ENCODE peak calls at places on chromosomes 4 and X, in nine cellular contexts. Q, T, F, V, H, B, N, C and D are unnamed samples.

GRCh38 chrX:154096140-154097002 is 1.1 kb downstream of the MECP2 start:
- DNase-seq in Q (no peak), N (no peak), T (peak), B (no peak), V (no peak), F (no peak), H (peak), C (no peak), D (peak)

GRCh38 chr4:124710253-124710849 is 2.2 kb downstream of the ANKRD50 start:
- DNase-seq in V (no peak), N (no peak), C (peak), B (no peak), Q (no peak), T (peak), H (no peak), F (no peak), D (peak)

GRCh38 chrX:147550217-147550616 is 361.5 kb upstream of the FMR1 start:
- DNase-seq in C (no peak), T (no peak), V (peak), F (no peak), H (peak), Q (peak), N (peak), B (no peak), D (peak)

GRCh38 chr4:102569200-102569599 is 68.0 kb downstream of the NFKB1 start:
- DNase-seq in F (no peak), N (no peak), C (no peak), V (no peak), Q (no peak), B (no peak), T (peak), H (no peak), D (no peak)

GRCh38 chr4:97987019-97987648 is 156.1 kb downstream of the STPG2 start:
- DNase-seq in T (peak), Q (peak), N (peak), F (no peak), V (no peak), C (peak), H (peak), B (no peak), D (peak)

GRCh38 chr4:11741190-11741652 is 312.5 kb upstream of the HS3ST1 start:
- DNase-seq in F (no peak), Q (no peak), B (no peak), H (no peak), T (peak), C (peak), V (no peak), N (no peak), D (peak)

GRCh38 chr4:61723492-61723891 is 523.4 kb downstream of the ADGRL3 start:
- DNase-seq in T (no peak), C (no peak), V (no peak), Q (no peak), F (no peak), N (peak), B (no peak), H (no peak), D (no peak)

GRCh38 chr4:1759818-1760223 is 33.3 kb upstream of the FGFR3 start:
- DNase-seq in V (no peak), C (no peak), B (no peak), N (no peak), H (no peak), T (no peak), Q (no peak), F (no peak), D (no peak)

GRCh38 chrX:63466690-63467089 is 115.6 kb upstream of the SPIN4 start:
- DNase-seq in T (no peak), H (no peak), F (no peak), C (no peak), V (no peak), B (no peak), Q (no peak), N (peak), D (no peak)

GRCh38 chr4:125985856-125986255 is 671.1 kb downstream of the FAT4 start:
- DNase-seq in F (peak), T (peak), Q (no peak), B (peak), N (peak), H (no peak), V (no peak), C (no peak), D (no peak)

GRCh38 chrX:135509885-135510284 is 10.6 kb upstream of the INTS6L start:
- DNase-seq in V (no peak), N (no peak), B (no peak), C (no peak), F (no peak), T (no peak), Q (no peak), H (no peak), D (no peak)

GRCh38 chr4:111410571-111410970 is 734.7 kb upstream of the FAM241A start:
- DNase-seq in N (no peak), F (no peak), Q (no peak), B (no peak), H (no peak), C (no peak), V (no peak), T (no peak), D (no peak)

GRCh38 chr4:111400736-111401135 is 744.5 kb upstream of the FAM241A start:
- DNase-seq in N (no peak), H (no peak), F (no peak), Q (no peak), B (no peak), V (no peak), T (peak), C (peak), D (peak)

GRCh38 chr4:111404673-111405072 is 740.6 kb upstream of the FAM241A start:
- DNase-seq in T (no peak), Q (no peak), N (no peak), C (no peak), H (no peak), V (no peak), B (no peak), F (no peak), D (no peak)

GRCh38 chr4:111406036-111406435 is 739.2 kb upstream of the FAM241A start:
- DNase-seq in N (no peak), T (no peak), Q (no peak), H (no peak), F (no peak), B (no peak), C (no peak), V (no peak), D (no peak)
- H2AFZ ChIP-seq in N (peak), T (no peak), Q (no peak), H (no peak), F (no peak), B (no peak), C (no peak), V (no peak), D (no peak)

GRCh38 chr4:24644983-24645764 is 60.8 kb upstream of the DHX15 start:
- DNase-seq in H (no peak), T (peak), N (no peak), C (no peak), V (no peak), B (no peak), Q (no peak), F (no peak), D (peak)
- H3K4me2 ChIP-seq in H (no peak), T (peak), N (no peak), C (no peak), V (no peak), B (no peak), Q (no peak), F (no peak), D (peak)

DNA sequence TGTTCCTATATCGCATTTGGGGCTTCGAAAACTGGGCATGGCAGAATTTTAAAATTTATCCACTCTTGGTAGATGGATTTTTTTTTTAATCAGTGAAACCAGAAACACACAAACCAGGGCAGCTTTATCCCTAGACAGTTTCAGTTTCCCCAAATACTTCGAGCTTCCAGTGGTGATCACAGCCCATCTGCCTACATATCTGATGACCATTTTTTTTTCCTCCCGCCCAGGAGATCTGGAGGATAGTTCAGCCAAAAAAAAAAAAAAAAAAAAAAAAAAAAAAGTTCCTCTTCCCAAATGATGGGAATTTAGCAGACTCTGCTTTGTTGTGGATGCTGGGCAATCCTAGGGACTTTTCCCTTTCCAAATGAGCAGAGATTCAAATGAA is 1.0 kb upstream of the TBC1D9 start:
- DNase-seq in N (no peak), T (no peak), H (no peak), V (no peak), F (no peak), C (no peak), B (no peak), Q (no peak), D (no peak)
- H2AFZ ChIP-seq in N (no peak), T (no peak), H (no peak), V (peak), F (no peak), C (no peak), B (no peak), Q (no peak), D (peak)

GRCh38 chrX:103361798-103362197 is 5.5 kb downstream of the TCEAL9 start:
- DNase-seq in H (peak), T (no peak), C (peak), F (no peak), N (no peak), Q (no peak), B (no peak), V (no peak), D (no peak)

GRCh38 chrX:103360092-103360491 is 3.8 kb downstream of the TCEAL9 start:
- DNase-seq in T (no peak), F (no peak), C (peak), B (no peak), Q (no peak), H (no peak), N (no peak), V (no peak), D (no peak)

GRCh38 chrX:103362504-103362903 is 6.2 kb downstream of the TCEAL9 start:
- DNase-seq in C (peak), V (no peak), H (peak), B (no peak), F (no peak), N (peak), Q (no peak), T (peak), D (peak)

GRCh38 chrX:103360916-103361315 is 4.6 kb downstream of the TCEAL9 start:
- DNase-seq in Q (no peak), N (no peak), C (peak), V (no peak), B (no peak), F (no peak), H (no peak), T (no peak), D (no peak)

GRCh38 chrX:103363046-103363445 is 6.7 kb downstream of the TCEAL9 start:
- DNase-seq in C (no peak), F (no peak), N (no peak), H (no peak), Q (no peak), B (no peak), T (no peak), V (no peak), D (no peak)
- H3K4me2 ChIP-seq in C (no peak), F (no peak), N (no peak), H (no peak), Q (no peak), B (no peak), T (no peak), V (no peak), D (no peak)

DNA sequence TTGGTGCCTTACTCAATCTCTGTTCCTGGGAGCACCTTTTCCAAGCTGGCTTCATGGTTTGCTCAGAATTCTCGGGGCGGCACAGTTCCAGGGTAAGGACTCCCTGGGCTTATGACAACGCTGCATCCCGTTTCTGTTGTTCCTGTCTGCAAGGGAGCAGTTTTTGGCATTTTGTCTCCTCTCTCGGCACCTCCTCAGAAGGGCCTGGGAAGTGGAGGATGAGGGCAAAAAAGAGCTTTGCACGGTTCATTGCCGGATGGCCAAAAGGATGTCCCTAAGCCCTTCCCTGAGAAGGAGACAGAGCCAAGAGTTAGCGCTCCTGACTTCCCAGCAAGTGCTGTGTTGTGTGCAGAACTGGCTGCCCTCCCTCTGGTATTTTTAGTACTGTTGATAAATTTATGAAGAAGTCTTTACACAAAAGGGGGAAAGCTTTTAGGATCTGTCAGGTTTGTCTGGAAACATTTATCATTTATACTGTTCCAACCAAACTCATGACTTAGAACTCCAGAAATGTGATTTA is 13.4 kb downstream of the SRD5A3 start:
- DNase-seq in Q (no peak), F (no peak), N (no peak), V (no peak), T (peak), B (no peak), H (no peak), C (no peak), D (no peak)
- H2AFZ ChIP-seq in Q (peak), F (no peak), N (no peak), V (no peak), T (no peak), B (no peak), H (no peak), C (no peak), D (no peak)

GRCh38 chrX:34875204-34875603 is 67.4 kb upstream of the FAM47B start:
- DNase-seq in V (no peak), T (peak), H (no peak), B (no peak), Q (no peak), N (no peak), C (peak), F (no peak), D (peak)
- H3K4me2 ChIP-seq in V (no peak), T (peak), H (no peak), B (no peak), Q (no peak), N (no peak), C (no peak), F (no peak), D (peak)

GRCh38 chrX:9466115-9466495 is 1.2 kb downstream of the TBL1X start:
- DNase-seq in V (no peak), Q (peak), H (no peak), C (peak), N (peak), B (no peak), T (peak), F (no peak), D (peak)

GRCh38 chrX:9464435-9465371 is at the start of gene TBL1X:
- DNase-seq in Q (peak), N (peak), B (no peak), C (peak), T (peak), H (peak), V (peak), F (no peak), D (peak)

GRCh38 chrX:9467181-9467580 is 2.3 kb downstream of the TBL1X start:
- DNase-seq in N (no peak), C (no peak), V (no peak), B (no peak), Q (no peak), F (no peak), H (no peak), T (no peak), D (no peak)

GRCh38 chrX:9466711-9467110 is 1.9 kb downstream of the TBL1X start:
- DNase-seq in Q (no peak), B (no peak), C (no peak), N (no peak), T (no peak), H (no peak), F (no peak), V (no peak), D (peak)

GRCh38 chrX:9465380-9466114 is 689 bp downstream of the TBL1X start:
- DNase-seq in H (no peak), N (peak), B (no peak), C (peak), T (peak), V (no peak), Q (peak), F (no peak), D (no peak)
- H2AFZ ChIP-seq in H (no peak), N (no peak), B (no peak), C (peak), T (no peak), V (peak), Q (no peak), F (peak), D (no peak)

GRCh38 chr4:152937535-152938236 is 1.6 kb downstream of the FHDC1 start:
- DNase-seq in B (no peak), T (peak), F (no peak), V (peak), Q (no peak), H (no peak), C (peak), N (peak), D (no peak)

GRCh38 chr4:152937280-152937534 is 1.1 kb downstream of the FHDC1 start:
- DNase-seq in Q (no peak), V (no peak), B (no peak), N (no peak), F (no peak), C (no peak), H (no peak), T (no peak), D (no peak)

GRCh38 chr4:152936446-152937279 is 540 bp downstream of the FHDC1 start:
- DNase-seq in V (peak), Q (no peak), T (peak), C (peak), N (peak), F (no peak), H (no peak), B (no peak), D (peak)

GRCh38 chr4:152935661-152936445 is at the start of gene FHDC1:
- DNase-seq in N (peak), B (no peak), F (no peak), Q (no peak), H (no peak), V (peak), T (peak), C (no peak), D (peak)

DNA sequence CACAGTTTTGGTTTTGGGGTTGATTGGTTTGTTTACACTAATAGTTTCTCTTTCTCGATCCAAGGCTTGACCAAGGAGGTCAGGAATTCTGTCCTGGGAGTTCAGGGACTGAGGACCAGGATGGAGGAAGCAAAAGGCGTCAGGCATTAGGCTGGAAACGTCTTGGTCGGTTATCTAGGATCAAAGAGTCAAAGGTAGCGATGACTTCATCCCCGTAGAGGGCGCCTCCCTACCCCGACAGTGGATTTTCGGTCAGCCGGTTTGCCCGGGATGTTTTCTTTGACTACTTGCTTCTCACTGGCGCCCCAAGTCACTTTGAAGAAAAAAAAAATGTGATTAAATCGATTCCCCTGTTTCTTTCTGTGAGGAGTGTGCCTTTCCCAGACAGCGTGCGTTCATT is 985 bp upstream of the FHDC1 start:
- DNase-seq in C (no peak), V (peak), T (no peak), Q (no peak), H (no peak), B (no peak), F (no peak), N (peak), D (peak)
- H3K4me2 ChIP-seq in C (no peak), V (peak), T (no peak), Q (no peak), H (peak), B (peak), F (peak), N (peak), D (peak)

GRCh38 chr4:181770971-181771370 is 472.2 kb upstream of the TENM3 start:
- DNase-seq in F (no peak), C (no peak), T (peak), B (no peak), H (no peak), V (no peak), Q (no peak), N (no peak), D (no peak)

GRCh38 chr4:181760560-181760959 is 482.6 kb upstream of the TENM3 start:
- DNase-seq in C (no peak), B (no peak), Q (no peak), H (no peak), N (no peak), V (no peak), F (no peak), T (no peak), D (no peak)

GRCh38 chr4:181761130-181761529 is 482.1 kb upstream of the TENM3 start:
- DNase-seq in B (no peak), Q (no peak), V (no peak), H (no peak), C (no peak), N (no peak), F (no peak), T (peak), D (no peak)

DNA sequence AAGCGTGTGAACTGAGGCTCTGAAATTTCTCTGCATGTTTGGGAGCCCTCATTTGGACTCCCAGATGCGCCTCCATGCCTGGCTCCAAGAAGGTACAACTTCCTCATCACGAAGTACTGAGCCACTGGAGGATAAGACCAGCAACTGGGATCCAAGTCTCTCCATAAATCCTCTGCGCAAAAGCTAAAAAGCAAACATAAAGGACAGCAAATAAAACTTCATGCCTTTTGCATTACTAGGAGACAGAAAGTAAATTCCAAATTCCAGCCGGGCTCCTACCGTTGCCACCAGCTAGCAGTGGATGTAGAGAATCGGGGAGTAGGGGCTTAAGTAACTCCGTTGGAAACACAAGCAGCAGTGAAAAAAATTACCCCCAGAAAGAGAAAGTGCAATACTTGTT is 477.1 kb upstream of the TENM3 start:
- DNase-seq in C (no peak), B (no peak), H (no peak), N (no peak), V (no peak), T (no peak), F (no peak), Q (no peak), D (no peak)
- H2AFZ ChIP-seq in C (no peak), B (peak), H (no peak), N (peak), V (no peak), T (no peak), F (no peak), Q (no peak), D (no peak)

DNA sequence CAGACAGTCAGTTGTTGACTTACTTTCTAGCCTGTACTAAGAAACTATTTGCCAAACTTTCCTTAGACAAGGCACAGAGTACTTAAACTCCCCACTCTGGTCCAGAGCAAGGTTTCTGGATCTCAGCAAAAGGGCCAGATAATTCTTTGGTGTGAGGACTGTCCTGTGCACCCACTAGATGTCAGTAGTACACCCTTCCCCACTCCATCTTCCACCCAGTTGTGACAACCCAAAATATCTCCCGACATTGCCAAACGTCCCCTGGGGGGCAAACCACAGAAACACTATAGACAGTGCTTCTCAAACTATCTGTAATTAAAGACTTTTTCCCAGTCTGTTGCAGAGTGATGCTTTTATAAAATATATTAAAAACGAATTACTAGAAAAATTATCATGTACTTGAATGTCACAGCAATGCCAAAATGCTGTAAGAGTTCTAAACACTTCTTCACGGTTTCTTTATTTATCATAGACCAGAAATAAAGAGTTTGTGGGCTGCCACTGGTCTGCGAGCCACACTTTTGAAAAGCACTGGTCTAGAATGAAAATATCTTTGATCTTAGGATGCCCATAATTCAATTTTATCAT is 203.5 kb downstream of the PRDM5 start:
- DNase-seq in F (no peak), H (peak), T (peak), V (no peak), Q (peak), C (peak), B (no peak), N (peak), D (peak)
- H3K4me2 ChIP-seq in F (no peak), H (no peak), T (no peak), V (no peak), Q (peak), C (no peak), B (no peak), N (no peak), D (peak)